ENCODE peak calls at places on chromosomes 5 and 9, in four cellular contexts. Y is Panc1, D is HCT116, V is sigmoid colon. G is an unnamed sample.

GRCh38 chr9:21549890-21550289 is 67.8 kb upstream of the IFNE start:
- DNase-seq in Y (no peak), V (no peak), D (no peak), G (no peak)

GRCh38 chr9:107737987-107738743 is 248.6 kb upstream of the KLF4 start:
- DNase-seq in D (no peak), Y (no peak), V (peak; percentile 87), G (no peak)

GRCh38 chr5:137176126-137176525 is 323.0 kb downstream of the SPOCK1 start:
- DNase-seq in D (no peak), V (no peak), Y (no peak), G (no peak)

GRCh38 chr5:74641778-74642542 is 1.4 kb upstream of the ENC1 start:
- DNase-seq in V (no peak), Y (peak; percentile 81), D (peak; percentile 43), G (peak; percentile 32)

GRCh38 chr5:140565780-140566095 is 1.1 kb downstream of the SLC35A4 start:
- DNase-seq in V (no peak), D (no peak), Y (no peak), G (no peak)

GRCh38 chr5:10995891-10996290 is 234.9 kb upstream of the DAP start:
- DNase-seq in V (no peak), D (no peak), Y (no peak), G (no peak)

GRCh38 chr5:2353211-2353610 is 398.3 kb downstream of the IRX2 start:
- DNase-seq in V (no peak), D (no peak), Y (no peak), G (no peak)

GRCh38 chr9:114434878-114435311 is 47.1 kb upstream of the AKNA start:
- DNase-seq in D (peak; percentile 35), Y (peak; percentile 18), V (no peak), G (no peak)

GRCh38 chr5:172637122-172637580 is 3.9 kb upstream of the NEURL1B start:
- DNase-seq in Y (no peak), D (no peak), V (peak; percentile 84), G (no peak)

GRCh38 chr5:39211773-39212172 is 7.6 kb downstream of the FYB1 start:
- DNase-seq in Y (no peak), V (no peak), D (no peak), G (no peak)

GRCh38 chr5:1192971-1193590 is 8.3 kb upstream of the SLC6A19 start:
- DNase-seq in D (no peak), Y (no peak), V (no peak), G (no peak)

GRCh38 chr9:9996259-9996658 is 616.5 kb downstream of the PTPRD start:
- DNase-seq in V (no peak), Y (no peak), D (no peak), G (no peak)

GRCh38 chr5:17373406-17374110 is 124.5 kb upstream of the TAF11L2 start:
- DNase-seq in V (no peak), Y (no peak), D (no peak), G (no peak)

GRCh38 chr5:130514984-130515690 is 610.9 kb downstream of the CHSY3 start:
- DNase-seq in Y (peak; percentile 20), D (peak; percentile 74), V (no peak), G (no peak)

GRCh38 chr5:137481596-137481995 is 17.5 kb downstream of the SPOCK1 start:
- DNase-seq in V (no peak), D (no peak), Y (no peak), G (no peak)

GRCh38 chr9:121929893-121930875 is 162.9 kb downstream of the TTLL11 start:
- DNase-seq in Y (no peak), V (no peak), D (peak; percentile 10), G (no peak)

GRCh38 chr5:68464424-68464823 is 248.9 kb downstream of the PIK3R1 start:
- DNase-seq in Y (no peak), D (no peak), V (no peak), G (no peak)

GRCh38 chr5:173807150-173807784 is 80.9 kb upstream of the CPEB4 start:
- DNase-seq in Y (no peak), V (no peak), D (no peak), G (no peak)

GRCh38 chr9:21580636-21581353 is 98.7 kb upstream of the IFNE start:
- DNase-seq in Y (no peak), D (no peak), V (no peak), G (no peak)

GRCh38 chr5:3149899-3150298 is 398.4 kb upstream of the IRX2 start:
- DNase-seq in D (no peak), V (no peak), Y (no peak), G (no peak)

GRCh38 chr5:168734657-168735344 is 155.6 kb upstream of the PANK3 start:
- DNase-seq in Y (no peak), D (no peak), V (peak; percentile 78), G (no peak)

GRCh38 chr9:5869315-5870019 is 21.2 kb upstream of the MLANA start:
- DNase-seq in V (no peak), Y (no peak), D (peak; percentile 8), G (no peak)

GRCh38 chr5:169009171-169009570 is 291.8 kb downstream of the SLIT3 start:
- DNase-seq in Y (no peak), V (no peak), D (no peak), G (no peak)

GRCh38 chr5:103166704-103167103 is 46.6 kb downstream of the PPIP5K2 start:
- DNase-seq in V (no peak), D (no peak), Y (no peak), G (no peak)

GRCh38 chr9:23754551-23754950 is 71.5 kb downstream of the ELAVL2 start:
- DNase-seq in Y (no peak), V (no peak), D (no peak), G (no peak)

GRCh38 chr9:109247228-109247627 is 73.6 kb downstream of the EPB41L4B start:
- DNase-seq in D (no peak), Y (no peak), V (no peak), G (no peak)

GRCh38 chr9:109248133-109248581 is 72.7 kb downstream of the EPB41L4B start:
- DNase-seq in V (no peak), D (no peak), Y (no peak), G (no peak)

GRCh38 chr9:109245300-109245897 is 75.5 kb downstream of the EPB41L4B start:
- DNase-seq in D (no peak), V (no peak), Y (no peak), G (no peak)

GRCh38 chr9:109244179-109245132 is 76.4 kb downstream of the EPB41L4B start:
- DNase-seq in Y (peak; percentile 71), V (peak; percentile 79), D (peak; percentile 52), G (peak; percentile 20)

DNA sequence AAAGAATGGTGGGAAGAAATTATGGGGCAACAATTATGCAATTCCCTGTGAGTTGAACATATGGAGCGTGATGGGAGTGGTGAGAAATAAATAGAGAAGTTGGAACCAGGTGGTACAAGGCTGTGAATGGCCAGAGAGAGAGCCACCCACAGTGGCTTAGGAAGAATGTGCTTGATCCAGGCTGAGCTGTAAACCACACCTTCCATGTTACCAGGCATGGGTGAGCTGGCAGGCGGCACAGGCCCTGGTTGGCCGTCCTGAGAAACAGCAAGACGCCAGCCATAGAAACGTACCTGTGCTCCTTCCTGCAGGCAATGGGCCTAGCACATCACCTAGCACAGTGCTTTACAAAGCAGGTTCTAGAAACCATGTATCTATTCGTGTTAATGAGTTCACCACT is 74.3 kb downstream of the EPB41L4B start:
- DNase-seq in Y (no peak), D (no peak), V (no peak), G (no peak)
- H3K27ac ChIP-seq in Y (no peak overlapping the region), D (no peak overlapping the region), V (no peak overlapping the region), G (no peak overlapping the region)

GRCh38 chr9:96458226-96458625 is 8.3 kb downstream of the HABP4 start:
- DNase-seq in V (no peak), D (no peak), Y (no peak), G (no peak)
- TF ChIP-seq POLR2AphosphoS5 in V (no peak), D (no peak), Y (no peak), G (no peak)

DNA sequence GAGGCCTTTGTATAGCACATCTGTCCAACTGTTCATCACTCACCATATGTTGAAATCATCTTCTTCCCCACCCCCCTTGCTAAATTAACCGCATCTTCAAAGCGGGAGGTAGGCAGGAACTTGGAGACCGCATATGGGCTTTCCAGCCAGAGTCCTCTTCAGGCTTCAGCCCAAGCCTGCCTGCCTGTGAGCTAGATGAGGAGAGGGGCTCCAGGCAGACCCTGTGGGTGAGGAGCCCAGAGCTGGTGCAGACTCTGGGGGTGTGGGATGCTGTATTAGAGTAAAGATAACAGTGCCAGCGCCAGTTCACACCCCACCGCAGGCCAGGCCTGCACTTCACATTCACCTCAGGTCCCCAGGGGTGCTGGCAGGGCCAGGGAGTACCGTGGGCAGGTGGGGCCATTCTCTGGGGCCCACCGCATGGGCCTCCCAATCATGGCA is 16.2 kb downstream of the PRRC2B start:
- DNase-seq in V (no peak), D (no peak), Y (no peak), G (no peak)
- H3K9me3 ChIP-seq in V (no peaks in the 10 kb centered on the region), D (no peaks in the 10 kb centered on the region), Y (no peaks in the 10 kb centered on the region), G (no peaks in the 10 kb centered on the region)

DNA sequence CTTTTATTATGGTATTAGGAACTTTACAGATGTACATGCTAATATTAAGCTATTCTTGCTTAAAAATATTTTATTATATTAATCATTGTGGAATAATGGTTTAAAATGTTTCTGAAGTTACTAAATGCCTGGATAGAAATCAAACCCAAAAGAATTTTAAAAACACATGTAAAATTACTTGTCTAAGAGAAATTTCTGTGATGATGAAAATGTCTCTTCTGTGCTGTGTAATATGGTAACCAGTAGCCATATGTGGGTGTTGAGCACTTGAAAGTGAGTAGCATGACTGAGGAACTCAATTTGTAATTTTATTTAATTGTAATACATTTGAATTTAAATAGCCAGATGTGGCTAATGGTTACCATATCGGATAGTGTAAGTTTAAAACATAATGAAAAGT is 66.7 kb upstream of the HSPB3 start:
- DNase-seq in V (no peak), Y (no peak), D (no peak), G (no peak)
- H3K27ac ChIP-seq in V (no peak overlapping the region), Y (no peak overlapping the region), D (no peak overlapping the region), G (peak overlapping the region; percentile 94)

GRCh38 chr9:86452194-86452828 is 98.1 kb upstream of the TUT7 start:
- DNase-seq in D (no peak), Y (no peak), V (no peak), G (no peak)

GRCh38 chr9:86458456-86458855 is 104.2 kb upstream of the TUT7 start:
- DNase-seq in Y (no peak), D (no peak), V (no peak), G (no peak)

GRCh38 chr9:86460211-86461002 is 106.2 kb upstream of the TUT7 start:
- DNase-seq in D (no peak), Y (no peak), V (no peak), G (no peak)

GRCh38 chr9:86449246-86449645 is 95.0 kb upstream of the TUT7 start:
- DNase-seq in D (no peak), V (no peak), Y (no peak), G (no peak)

DNA sequence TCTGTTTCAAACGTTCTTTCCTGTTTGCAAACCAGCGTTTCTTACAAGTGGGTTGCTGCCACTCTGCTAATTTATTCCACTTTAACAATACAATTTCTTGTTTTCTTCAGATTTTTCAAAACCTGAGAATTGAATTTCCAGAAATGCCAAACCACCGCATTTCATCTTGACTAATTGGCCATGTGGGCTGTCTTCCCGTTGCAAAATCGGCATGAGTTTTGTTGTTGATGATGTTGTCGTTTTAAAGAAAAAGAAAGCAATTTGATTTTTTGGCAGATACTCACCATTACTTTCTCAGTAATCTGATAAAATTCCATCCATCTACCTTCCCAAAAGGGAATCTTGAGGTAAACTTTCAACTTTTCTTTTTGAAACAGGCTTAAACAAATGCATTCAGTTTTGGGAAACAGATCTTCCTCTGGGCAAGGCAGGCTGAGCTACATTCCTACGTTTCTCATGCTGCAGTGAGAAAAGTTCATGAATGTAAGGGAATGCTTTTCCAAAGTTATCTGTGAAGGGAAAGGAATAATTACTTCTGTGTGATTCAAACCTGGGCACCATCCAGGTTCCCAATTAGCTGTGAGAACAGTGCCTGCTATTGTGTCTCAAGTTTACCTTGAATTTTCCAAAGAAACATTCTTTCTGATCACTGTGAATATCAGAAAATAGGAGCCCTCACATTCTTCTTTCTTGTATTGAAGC is 100.6 kb upstream of the TUT7 start:
- DNase-seq in Y (no peak), V (no peak), D (no peak), G (no peak)
- TF ChIP-seq POLR2AphosphoS5 in Y (no peak), V (no peak), D (no peak), G (no peak)